ENCODE peak calls at places on chromosome 11, in five cellular contexts. One of them, this sample, is unnamed.

GRCh38 chr11:4804280-4804679 is at the start of gene OR52R1:
- DNase-seq in upper lobe of right lung: no peak
- DNase-seq in tibial nerve: no peak
- DNase-seq in ovary: no peak
- DNase-seq in fibroblast of the aortic adventitia: no peak
- DNase-seq in this sample: no peak

GRCh38 chr11:110473666-110474065 is 43.9 kb downstream of the FDX1 start:
- DNase-seq in upper lobe of right lung: no peak
- DNase-seq in tibial nerve: no peak
- DNase-seq in ovary: no peak
- DNase-seq in fibroblast of the aortic adventitia: peak; percentile 71
- DNase-seq in this sample: no peak

GRCh38 chr11:109150603-109151002 is 271.4 kb upstream of the C11orf87 start:
- DNase-seq in upper lobe of right lung: no peak
- DNase-seq in tibial nerve: no peak
- DNase-seq in ovary: no peak
- DNase-seq in fibroblast of the aortic adventitia: no peak
- DNase-seq in this sample: no peak

GRCh38 chr11:33941637-33942160 is 49.8 kb upstream of the LMO2 start:
- DNase-seq in upper lobe of right lung: no peak
- DNase-seq in tibial nerve: no peak
- DNase-seq in ovary: no peak
- DNase-seq in fibroblast of the aortic adventitia: peak; percentile 78
- DNase-seq in this sample: no peak

GRCh38 chr11:69382131-69383128 is 88.5 kb downstream of the MYEOV start:
- DNase-seq in upper lobe of right lung: peak; percentile 67
- DNase-seq in tibial nerve: peak; percentile 15
- DNase-seq in ovary: peak; percentile 40
- DNase-seq in fibroblast of the aortic adventitia: peak; percentile 59
- DNase-seq in this sample: peak; percentile 77

GRCh38 chr11:121134758-121135312 is 33.8 kb downstream of the TECTA start:
- DNase-seq in upper lobe of right lung: no peak
- DNase-seq in tibial nerve: no peak
- DNase-seq in ovary: no peak
- DNase-seq in fibroblast of the aortic adventitia: no peak
- DNase-seq in this sample: no peak

GRCh38 chr11:61054927-61055562 is 47.2 kb upstream of the CD5 start:
- DNase-seq in upper lobe of right lung: no peak
- DNase-seq in tibial nerve: no peak
- DNase-seq in ovary: no peak
- DNase-seq in fibroblast of the aortic adventitia: no peak
- DNase-seq in this sample: no peak

GRCh38 chr11:93849751-93850584 is 450 bp downstream of the VSTM5 start:
- DNase-seq in upper lobe of right lung: no peak
- DNase-seq in tibial nerve: no peak
- DNase-seq in ovary: no peak
- DNase-seq in fibroblast of the aortic adventitia: peak; percentile 15
- DNase-seq in this sample: peak; percentile 78

GRCh38 chr11:67303989-67304411 is 670 bp downstream of the SSH3 start:
- DNase-seq in upper lobe of right lung: peak; percentile 79
- DNase-seq in tibial nerve: no peak
- DNase-seq in ovary: no peak
- DNase-seq in fibroblast of the aortic adventitia: no peak
- DNase-seq in this sample: peak; percentile 48

GRCh38 chr11:10669258-10670033 is 24.1 kb downstream of the IRAG1 start:
- DNase-seq in upper lobe of right lung: no peak
- DNase-seq in tibial nerve: no peak
- DNase-seq in ovary: no peak
- DNase-seq in fibroblast of the aortic adventitia: peak; percentile 73
- DNase-seq in this sample: no peak

GRCh38 chr11:34495724-34496377 is 17.7 kb downstream of the ELF5 start:
- DNase-seq in upper lobe of right lung: peak; percentile 92
- DNase-seq in tibial nerve: no peak
- DNase-seq in ovary: no peak
- DNase-seq in fibroblast of the aortic adventitia: no peak
- DNase-seq in this sample: peak; percentile 76

GRCh38 chr11:46293616-46294015 is 16.2 kb downstream of the CREB3L1 start:
- DNase-seq in upper lobe of right lung: no peak
- DNase-seq in tibial nerve: no peak
- DNase-seq in ovary: no peak
- DNase-seq in fibroblast of the aortic adventitia: peak; percentile 89
- DNase-seq in this sample: no peak

GRCh38 chr11:16893456-16894076 is 120.6 kb downstream of the PLEKHA7 start:
- DNase-seq in upper lobe of right lung: no peak
- DNase-seq in tibial nerve: no peak
- DNase-seq in ovary: no peak
- DNase-seq in fibroblast of the aortic adventitia: no peak
- DNase-seq in this sample: no peak

GRCh38 chr11:25943777-25944661 is 387.9 kb upstream of the ANO3 start:
- DNase-seq in upper lobe of right lung: no peak
- DNase-seq in tibial nerve: no peak
- DNase-seq in ovary: no peak
- DNase-seq in fibroblast of the aortic adventitia: no peak
- DNase-seq in this sample: no peak

GRCh38 chr11:8055836-8056526 is 25.0 kb upstream of the TUB start:
- DNase-seq in upper lobe of right lung: no peak
- DNase-seq in tibial nerve: no peak
- DNase-seq in ovary: no peak
- DNase-seq in fibroblast of the aortic adventitia: no peak
- DNase-seq in this sample: no peak

GRCh38 chr11:8758619-8759169 is 76.1 kb downstream of the RPL27A start:
- DNase-seq in upper lobe of right lung: no peak
- DNase-seq in tibial nerve: no peak
- DNase-seq in ovary: no peak
- DNase-seq in fibroblast of the aortic adventitia: no peak
- DNase-seq in this sample: no peak

GRCh38 chr11:117907276-117908110 is 21.7 kb downstream of the TMPRSS13 start:
- DNase-seq in upper lobe of right lung: peak; percentile 83
- DNase-seq in tibial nerve: peak; percentile 61
- DNase-seq in ovary: peak; percentile 92
- DNase-seq in fibroblast of the aortic adventitia: peak; percentile 87
- DNase-seq in this sample: peak; percentile 79

GRCh38 chr11:63478896-63479295 is 12.1 kb downstream of the PLAAT5 start:
- DNase-seq in upper lobe of right lung: no peak
- DNase-seq in tibial nerve: no peak
- DNase-seq in ovary: peak; percentile 46
- DNase-seq in fibroblast of the aortic adventitia: peak; percentile 89
- DNase-seq in this sample: no peak

GRCh38 chr11:68632802-68633201 is 51.5 kb upstream of the GAL start:
- DNase-seq in upper lobe of right lung: no peak
- DNase-seq in tibial nerve: no peak
- DNase-seq in ovary: no peak
- DNase-seq in fibroblast of the aortic adventitia: peak; percentile 59
- DNase-seq in this sample: no peak

GRCh38 chr11:43738600-43739409 is 58.3 kb downstream of the HSD17B12 start:
- DNase-seq in upper lobe of right lung: no peak
- DNase-seq in tibial nerve: no peak
- DNase-seq in ovary: no peak
- DNase-seq in fibroblast of the aortic adventitia: peak; percentile 91
- DNase-seq in this sample: no peak

GRCh38 chr11:57150454-57150917 is 31.3 kb upstream of the LRRC55 start:
- DNase-seq in upper lobe of right lung: no peak
- DNase-seq in tibial nerve: no peak
- DNase-seq in ovary: no peak
- DNase-seq in fibroblast of the aortic adventitia: peak; percentile 23
- DNase-seq in this sample: no peak

GRCh38 chr11:34234086-34234740 is 123.6 kb downstream of the ABTB2 start:
- DNase-seq in upper lobe of right lung: no peak
- DNase-seq in tibial nerve: no peak
- DNase-seq in ovary: no peak
- DNase-seq in fibroblast of the aortic adventitia: peak; percentile 41
- DNase-seq in this sample: peak; percentile 44

GRCh38 chr11:68872216-68873003 is 30.7 kb upstream of the CPT1A start:
- DNase-seq in upper lobe of right lung: peak; percentile 30
- DNase-seq in tibial nerve: no peak
- DNase-seq in ovary: no peak
- DNase-seq in fibroblast of the aortic adventitia: peak; percentile 60
- DNase-seq in this sample: no peak

GRCh38 chr11:34395916-34396555 is 38.2 kb upstream of the ABTB2 start:
- DNase-seq in upper lobe of right lung: no peak
- DNase-seq in tibial nerve: no peak
- DNase-seq in ovary: no peak
- DNase-seq in fibroblast of the aortic adventitia: peak; percentile 54
- DNase-seq in this sample: no peak

GRCh38 chr11:9205596-9205995 is 59.6 kb downstream of the DENND5A start:
- DNase-seq in upper lobe of right lung: no peak
- DNase-seq in tibial nerve: no peak
- DNase-seq in ovary: no peak
- DNase-seq in fibroblast of the aortic adventitia: no peak
- DNase-seq in this sample: no peak

GRCh38 chr11:6321961-6322362 is 1.7 kb upstream of the CAVIN3 start:
- DNase-seq in upper lobe of right lung: no peak
- DNase-seq in tibial nerve: no peak
- DNase-seq in ovary: no peak
- DNase-seq in fibroblast of the aortic adventitia: peak; percentile 62
- DNase-seq in this sample: no peak

DNA sequence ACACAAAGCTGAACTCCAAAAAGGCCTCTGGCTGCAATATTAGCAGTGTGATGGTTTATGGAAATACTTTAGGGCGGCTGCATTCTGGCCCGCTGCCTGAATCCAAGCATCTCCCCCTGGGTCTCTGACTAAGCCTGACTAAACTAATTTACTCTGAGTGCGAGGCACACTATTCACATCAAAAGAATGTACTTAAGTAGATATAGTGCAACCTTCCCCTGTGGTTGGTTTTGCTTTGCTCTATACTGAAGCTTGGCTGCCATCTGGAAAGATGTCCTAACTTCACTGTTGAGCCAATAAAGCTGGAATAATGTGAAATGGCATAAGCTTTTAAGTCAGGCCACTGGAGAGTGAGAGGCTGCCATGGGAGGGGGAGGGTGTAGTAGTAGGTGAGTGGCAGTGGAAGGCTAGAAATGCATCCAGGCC is 321.6 kb downstream of the AASDHPPT start:
- DNase-seq in upper lobe of right lung: no peak
- DNase-seq in tibial nerve: peak; percentile 23
- DNase-seq in ovary: peak; percentile 21
- DNase-seq in fibroblast of the aortic adventitia: peak; percentile 100
- DNase-seq in this sample: peak; percentile 68
- TF ChIP-seq CTCF in upper lobe of right lung: no peak
- TF ChIP-seq CTCF in tibial nerve: no peak
- TF ChIP-seq CTCF in ovary: no peak
- TF ChIP-seq CTCF in fibroblast of the aortic adventitia: no peak
- TF ChIP-seq CTCF in this sample: no peak

GRCh38 chr11:79258606-79259005 is 182.2 kb downstream of the TENM4 start:
- DNase-seq in upper lobe of right lung: no peak
- DNase-seq in tibial nerve: no peak
- DNase-seq in ovary: no peak
- DNase-seq in fibroblast of the aortic adventitia: no peak
- DNase-seq in this sample: no peak

GRCh38 chr11:79263001-79263400 is 177.8 kb downstream of the TENM4 start:
- DNase-seq in upper lobe of right lung: no peak
- DNase-seq in tibial nerve: no peak
- DNase-seq in ovary: peak; percentile 78
- DNase-seq in fibroblast of the aortic adventitia: no peak
- DNase-seq in this sample: no peak

GRCh38 chr11:79255965-79256364 is 184.9 kb downstream of the TENM4 start:
- DNase-seq in upper lobe of right lung: no peak
- DNase-seq in tibial nerve: no peak
- DNase-seq in ovary: no peak
- DNase-seq in fibroblast of the aortic adventitia: no peak
- DNase-seq in this sample: no peak

GRCh38 chr11:79262221-79262620 is 178.6 kb downstream of the TENM4 start:
- DNase-seq in upper lobe of right lung: no peak
- DNase-seq in tibial nerve: no peak
- DNase-seq in ovary: no peak
- DNase-seq in fibroblast of the aortic adventitia: no peak
- DNase-seq in this sample: no peak

GRCh38 chr11:79259800-79260199 is 181.0 kb downstream of the TENM4 start:
- DNase-seq in upper lobe of right lung: no peak
- DNase-seq in tibial nerve: no peak
- DNase-seq in ovary: no peak
- DNase-seq in fibroblast of the aortic adventitia: no peak
- DNase-seq in this sample: no peak
- TF ChIP-seq CTCF in upper lobe of right lung: no peak
- TF ChIP-seq CTCF in tibial nerve: no peak
- TF ChIP-seq CTCF in ovary: no peak
- TF ChIP-seq CTCF in fibroblast of the aortic adventitia: peak; percentile 26
- TF ChIP-seq CTCF in this sample: no peak

GRCh38 chr11:128155590-128155989 is 431.8 kb downstream of the ETS1 start:
- DNase-seq in upper lobe of right lung: no peak
- DNase-seq in tibial nerve: no peak
- DNase-seq in ovary: no peak
- DNase-seq in fibroblast of the aortic adventitia: no peak
- DNase-seq in this sample: no peak

GRCh38 chr11:128156486-128156885 is 430.9 kb downstream of the ETS1 start:
- DNase-seq in upper lobe of right lung: no peak
- DNase-seq in tibial nerve: no peak
- DNase-seq in ovary: no peak
- DNase-seq in fibroblast of the aortic adventitia: no peak
- DNase-seq in this sample: no peak

GRCh38 chr11:128161994-128162393 is 425.4 kb downstream of the ETS1 start:
- DNase-seq in upper lobe of right lung: no peak
- DNase-seq in tibial nerve: no peak
- DNase-seq in ovary: no peak
- DNase-seq in fibroblast of the aortic adventitia: no peak
- DNase-seq in this sample: no peak

GRCh38 chr11:128157423-128158298 is 429.7 kb downstream of the ETS1 start:
- DNase-seq in upper lobe of right lung: no peak
- DNase-seq in tibial nerve: no peak
- DNase-seq in ovary: no peak
- DNase-seq in fibroblast of the aortic adventitia: peak; percentile 89
- DNase-seq in this sample: no peak

DNA sequence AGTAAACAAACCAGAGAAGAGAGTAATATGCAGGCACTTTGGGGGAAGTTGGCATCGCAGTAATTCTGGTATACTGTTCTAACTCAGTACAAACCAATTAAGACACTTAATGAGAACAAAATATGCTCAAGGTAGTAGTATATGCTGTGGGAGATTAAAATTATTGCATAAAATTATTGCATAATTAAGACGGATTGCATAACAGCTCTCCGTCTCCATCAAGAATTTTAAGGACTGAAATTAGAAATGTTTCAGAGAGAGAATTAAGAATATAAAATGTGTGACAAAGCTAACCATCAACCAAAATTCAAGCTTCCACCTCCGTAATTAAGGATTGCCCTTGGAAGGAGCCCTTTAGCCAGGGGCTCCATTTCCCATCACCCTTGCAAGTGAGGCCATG is 428.5 kb downstream of the ETS1 start:
- DNase-seq in upper lobe of right lung: no peak
- DNase-seq in tibial nerve: no peak
- DNase-seq in ovary: no peak
- DNase-seq in fibroblast of the aortic adventitia: no peak
- DNase-seq in this sample: no peak
- TF ChIP-seq CTCF in upper lobe of right lung: no peak
- TF ChIP-seq CTCF in tibial nerve: no peak
- TF ChIP-seq CTCF in ovary: no peak
- TF ChIP-seq CTCF in fibroblast of the aortic adventitia: no peak
- TF ChIP-seq CTCF in this sample: no peak

DNA sequence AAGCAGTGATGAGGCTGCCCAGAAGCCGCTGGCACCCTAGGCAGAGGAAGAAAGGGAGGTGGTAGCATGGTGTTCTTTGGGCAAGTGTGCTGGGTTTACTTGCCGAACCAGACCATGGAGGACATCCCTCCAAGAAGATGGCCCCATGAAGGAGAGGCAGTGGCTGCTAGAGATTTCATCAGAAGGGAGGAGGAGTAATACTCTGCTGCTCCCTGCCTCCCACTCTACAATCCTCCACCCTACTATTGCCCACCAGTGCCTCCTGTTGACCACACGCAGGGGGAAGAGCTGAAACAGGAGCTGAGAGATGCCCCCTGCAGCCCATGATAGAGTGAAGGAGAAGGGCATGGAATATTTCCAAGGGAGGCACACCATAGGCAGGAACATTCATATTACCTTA is 51.0 kb upstream of the PRSS23 start:
- DNase-seq in upper lobe of right lung: no peak
- DNase-seq in tibial nerve: no peak
- DNase-seq in ovary: no peak
- DNase-seq in fibroblast of the aortic adventitia: no peak
- DNase-seq in this sample: no peak
- TF ChIP-seq CTCF in upper lobe of right lung: no peak
- TF ChIP-seq CTCF in tibial nerve: no peak
- TF ChIP-seq CTCF in ovary: no peak
- TF ChIP-seq CTCF in fibroblast of the aortic adventitia: no peak
- TF ChIP-seq CTCF in this sample: no peak

This sample was measured in left lung.